ENCODE peak calls at places on chromosomes 12 and 14, in four cellular contexts. D, J, I and P are unnamed samples. For H3K27me3, the result is how much of the 10 kb centered on the place peaks cover.

GRCh38 chr12:99960312-99960711 is 24.4 kb downstream of the ANKS1B start:
- DNase-seq in I (no peak), J (no peak), D (no peak), P (no peak)

GRCh38 chr12:6278439-6279255 is 31.8 kb upstream of the PLEKHG6 start:
- DNase-seq in D (peak), I (peak), J (peak), P (peak)

GRCh38 chr12:79681008-79681590 is 9.7 kb downstream of the PAWR start:
- DNase-seq in J (no peak), I (no peak), D (no peak), P (peak)

GRCh38 chr14:31206536-31207286 is 882 bp downstream of the HECTD1 start:
- DNase-seq in J (peak), D (peak), I (peak), P (peak)

GRCh38 chr12:80681-81190 is 14.2 kb downstream of the IQSEC3 start:
- DNase-seq in J (no peak), D (no peak), I (no peak), P (no peak)

GRCh38 chr12:55043542-55043941 is 23.8 kb downstream of the NEUROD4 start:
- DNase-seq in J (no peak), D (no peak), I (no peak), P (no peak)

GRCh38 chr12:62801796-62802195 is 133.2 kb downstream of the PPM1H start:
- DNase-seq in J (no peak), D (no peak), I (no peak), P (no peak)

GRCh38 chr12:77734489-77734888 is 96.2 kb upstream of the NAV3 start:
- DNase-seq in J (no peak), D (no peak), I (no peak), P (no peak)

GRCh38 chr12:64627781-64628180 is 17.5 kb downstream of the RASSF3 start:
- DNase-seq in I (no peak), J (no peak), D (no peak), P (peak)

GRCh38 chr14:72679591-72680151 is 214.2 kb downstream of the DPF3 start:
- DNase-seq in I (no peak), D (no peak), J (no peak), P (no peak)

GRCh38 chr14:33914676-33915516 is 36.0 kb downstream of the EGLN3 start:
- DNase-seq in I (peak), J (no peak), D (no peak), P (peak)

GRCh38 chr12:72264548-72265175 is 7.5 kb upstream of the TRHDE start:
- DNase-seq in D (no peak), I (no peak), J (no peak), P (no peak)

GRCh38 chr14:54818201-54819133 is 84.2 kb downstream of the GCH1 start:
- DNase-seq in D (peak), J (no peak), I (no peak), P (no peak)

GRCh38 chr14:49598182-49598478 is 610 bp upstream of the LRR1 start:
- DNase-seq in I (no peak), J (no peak), D (no peak), P (no peak)

GRCh38 chr12:110737532-110737931 is 5.2 kb downstream of the PPP1CC start:
- DNase-seq in I (no peak), J (no peak), D (no peak), P (no peak)

GRCh38 chr14:90962505-90962904 is 97.9 kb downstream of the RPS6KA5 start:
- DNase-seq in I (no peak), D (no peak), J (no peak), P (no peak)

GRCh38 chr12:34214011-34214410 is 191.7 kb downstream of the ALG10 start:
- DNase-seq in I (no peak), J (no peak), D (no peak), P (no peak)

GRCh38 chr12:46214668-46215429 is 54.0 kb downstream of the SLC38A1 start:
- DNase-seq in I (no peak), D (no peak), J (no peak), P (no peak)

GRCh38 chr12:9388379-9388778 is 180.2 kb upstream of the PZP start:
- DNase-seq in J (no peak), D (no peak), I (no peak), P (no peak)

GRCh38 chr12:9390761-9391160 is 182.6 kb upstream of the PZP start:
- DNase-seq in D (no peak), I (no peak), J (no peak), P (no peak)

GRCh38 chr12:9392842-9393241 is 184.6 kb upstream of the PZP start:
- DNase-seq in I (no peak), J (no peak), D (no peak), P (no peak)

GRCh38 chr12:9389796-9390195 is 181.6 kb upstream of the PZP start:
- DNase-seq in J (no peak), D (no peak), I (no peak), P (no peak)

GRCh38 chr12:9391751-9392240 is 183.6 kb upstream of the PZP start:
- DNase-seq in J (no peak), I (no peak), D (no peak), P (peak)
- TF ChIP-seq CTCF in J (no peak), I (no peak), D (no peak), P (no peak)

GRCh38 chr14:61533513-61534255 is 161.6 kb upstream of the HIF1A start:
- DNase-seq in I (no peak), D (no peak), J (no peak), P (no peak)
- H3K27ac ChIP-seq in I (no peak), D (no peak), J (no peak), P (no peak)

GRCh38 chr14:92481811-92482559 is 31.6 kb upstream of the RIN3 start:
- DNase-seq in D (no peak), I (no peak), J (no peak), P (no peak)

GRCh38 chr14:92484132-92484823 is 29.3 kb upstream of the RIN3 start:
- DNase-seq in I (no peak), D (no peak), J (no peak), P (no peak)

GRCh38 chr14:92481386-92481785 is 32.2 kb upstream of the RIN3 start:
- DNase-seq in D (no peak), J (no peak), I (no peak), P (no peak)

GRCh38 chr14:92480856-92481255 is 32.7 kb upstream of the RIN3 start:
- DNase-seq in J (no peak), I (no peak), D (no peak), P (no peak)

GRCh38 chr14:92482621-92483319 is 30.8 kb upstream of the RIN3 start:
- DNase-seq in D (no peak), J (no peak), I (no peak), P (no peak)
- H3K27me3 ChIP-seq in D (under half), J (under half), I (under half), P (under half)

GRCh38 chr14:75514673-75515630 is 7.3 kb upstream of the BATF start:
- DNase-seq in I (no peak), J (no peak), D (no peak), P (no peak)
- TF ChIP-seq CTCF in I (no peak), J (no peak), D (no peak), P (no peak)

GRCh38 chr12:109713187-109713984 is at the start of gene FAM222A:
- DNase-seq in D (peak), J (peak), I (peak), P (peak)
- H3K27ac ChIP-seq in D (peak), J (peak), I (peak), P (no peak)